ENCODE peak calls at places on chromosomes 5 and 9, in four cellular contexts. E is HepG2, H is suprapubic skin, F is endothelial cell of umbilical vein. Z is an unnamed sample.
A peak's percentile ranks its signal among the peaks of the same experiment; 100 is the strongest.

GRCh38 chr5:135387629-135387960 is 11.4 kb downstream of the MACROH2A1 start:
- DNase-seq in E (no peak), H (no peak), F (no peak), Z (peak; percentile 72)

GRCh38 chr5:67014957-67015400 is 181.6 kb downstream of the CD180 start:
- DNase-seq in E (no peak), H (no peak), F (peak; percentile 95), Z (no peak)

GRCh38 chr9:35313911-35314310 is 152.1 kb downstream of the UNC13B start:
- DNase-seq in E (no peak), H (no peak), F (no peak), Z (no peak)

GRCh38 chr9:96491079-96491879 is 41.3 kb downstream of the HABP4 start:
- DNase-seq in E (peak; percentile 99), H (no peak), F (no peak), Z (no peak)

GRCh38 chr9:90107021-90107771 is 502.4 kb downstream of the GADD45G start:
- DNase-seq in E (no peak), H (no peak), F (no peak), Z (no peak)

GRCh38 chr9:6686396-6686795 is 40.9 kb upstream of the GLDC start:
- DNase-seq in E (peak; percentile 44), H (no peak), F (peak; percentile 21), Z (peak; percentile 67)

GRCh38 chr5:132017738-132018625 is 6.5 kb upstream of the ACSL6 start:
- DNase-seq in E (no peak), H (no peak), F (no peak), Z (no peak)

GRCh38 chr5:5014836-5015235 is 125.3 kb upstream of the ADAMTS16 start:
- DNase-seq in E (no peak), H (no peak), F (no peak), Z (no peak)

GRCh38 chr5:134226441-134227192 is 744 bp upstream of the PPP2CA start:
- DNase-seq in E (peak; percentile 29), H (no peak), F (peak; percentile 12), Z (no peak)

GRCh38 chr9:73080110-73080683 is 71.5 kb upstream of the ANXA1 start:
- DNase-seq in E (no peak), H (no peak), F (no peak), Z (no peak)

GRCh38 chr5:10424124-10424731 is 17.5 kb upstream of the ROPN1L start:
- DNase-seq in E (peak; percentile 13), H (no peak), F (peak; percentile 42), Z (peak; percentile 79)

GRCh38 chr9:115643948-115644727 is 509.5 kb upstream of the PAPPA start:
- DNase-seq in E (no peak), H (no peak), F (no peak), Z (no peak)

GRCh38 chr5:73447234-73448071 is 1.1 kb downstream of the FOXD1 start:
- DNase-seq in E (no peak), H (no peak), F (peak; percentile 41), Z (peak; percentile 72)

GRCh38 chr5:141876628-141877477 is 1.4 kb downstream of the PCDH1 start:
- DNase-seq in E (no peak), H (no peak), F (peak; percentile 59), Z (no peak)

GRCh38 chr5:167720676-167721260 is 570.7 kb upstream of the WWC1 start:
- DNase-seq in E (no peak), H (no peak), F (no peak), Z (no peak)

GRCh38 chr5:8332666-8333444 is 463.9 kb downstream of the MTRR start:
- DNase-seq in E (no peak), H (no peak), F (no peak), Z (no peak)

GRCh38 chr5:95673076-95673475 is 9.7 kb downstream of the SPATA9 start:
- DNase-seq in E (peak; percentile 14), H (no peak), F (no peak), Z (peak; percentile 64)

GRCh38 chr9:2962471-2963172 is 118.7 kb upstream of the PUM3 start:
- DNase-seq in E (no peak), H (no peak), F (no peak), Z (no peak)

GRCh38 chr9:128124451-128124850 is 3.1 kb downstream of the PTGES2 start:
- DNase-seq in E (no peak), H (no peak), F (no peak), Z (no peak)

GRCh38 chr5:50963647-50964584 is 297.5 kb downstream of the PARP8 start:
- DNase-seq in E (no peak), H (no peak), F (no peak), Z (peak; percentile 16)

GRCh38 chr5:177234761-177235315 is 68.7 kb downstream of the RAB24 start:
- DNase-seq in E (no peak), H (no peak), F (no peak), Z (no peak)

GRCh38 chr5:7186818-7187217 is 209.1 kb upstream of the ADCY2 start:
- DNase-seq in E (no peak), H (no peak), F (no peak), Z (no peak)

GRCh38 chr5:39986614-39987013 is 561.8 kb upstream of the DAB2 start:
- DNase-seq in E (no peak), H (no peak), F (peak; percentile 4), Z (no peak)

GRCh38 chr9:136784997-136785361 is 6.2 kb upstream of the TMEM141 start:
- DNase-seq in E (no peak), H (no peak), F (no peak), Z (no peak)

GRCh38 chr9:104923289-104923688 is 4.7 kb downstream of the ABCA1 start:
- DNase-seq in E (no peak), H (no peak), F (no peak), Z (peak; percentile 50)

GRCh38 chr5:179296150-179296821 is 49.0 kb downstream of the ADAMTS2 start:
- DNase-seq in E (no peak), H (peak; percentile 57), F (no peak), Z (no peak)

GRCh38 chr9:22838266-22838665 is 391.6 kb downstream of the DMRTA1 start:
- DNase-seq in E (no peak), H (no peak), F (no peak), Z (no peak)

GRCh38 chr5:167303582-167303981 is 987.9 kb upstream of the WWC1 start:
- DNase-seq in E (no peak), H (no peak), F (no peak), Z (no peak)

GRCh38 chr5:151104795-151105194 is 24.0 kb upstream of the TNIP1 start:
- DNase-seq in E (peak; percentile 33), H (peak; percentile 87), F (no peak), Z (no peak)

GRCh38 chr5:34487202-34487879 is 168.8 kb upstream of the RAI14 start:
- DNase-seq in E (peak; percentile 95), H (no peak), F (peak; percentile 91), Z (no peak)

GRCh38 chr5:61346511-61346910 is 14.5 kb downstream of the ZSWIM6 start:
- DNase-seq in E (no peak), H (no peak), F (peak; percentile 70), Z (no peak)

GRCh38 chr9:1171541-1171940 is 121.4 kb downstream of the DMRT2 start:
- DNase-seq in E (no peak), H (no peak), F (no peak), Z (no peak)

GRCh38 chr5:80655231-80655784 is 525 bp upstream of the DHFR start:
- DNase-seq in E (peak; percentile 11), H (no peak), F (no peak), Z (peak; percentile 30)

GRCh38 chr5:155727512-155728145 is 599.3 kb upstream of the SGCD start:
- DNase-seq in E (no peak), H (no peak), F (no peak), Z (no peak)

GRCh38 chr9:124191691-124192208 is 66.0 kb upstream of the NEK6 start:
- DNase-seq in E (no peak), H (no peak), F (no peak), Z (no peak)

GRCh38 chr9:33939924-33940874 is 108.5 kb downstream of the UBAP2 start:
- DNase-seq in E (peak; percentile 98), H (no peak), F (no peak), Z (no peak)

GRCh38 chr9:33946779-33947535 is 101.7 kb downstream of the UBAP2 start:
- DNase-seq in E (no peak), H (no peak), F (peak; percentile 58), Z (no peak)

GRCh38 chr9:33943389-33943788 is 105.3 kb downstream of the UBAP2 start:
- DNase-seq in E (no peak), H (no peak), F (peak; percentile 75), Z (no peak)

DNA sequence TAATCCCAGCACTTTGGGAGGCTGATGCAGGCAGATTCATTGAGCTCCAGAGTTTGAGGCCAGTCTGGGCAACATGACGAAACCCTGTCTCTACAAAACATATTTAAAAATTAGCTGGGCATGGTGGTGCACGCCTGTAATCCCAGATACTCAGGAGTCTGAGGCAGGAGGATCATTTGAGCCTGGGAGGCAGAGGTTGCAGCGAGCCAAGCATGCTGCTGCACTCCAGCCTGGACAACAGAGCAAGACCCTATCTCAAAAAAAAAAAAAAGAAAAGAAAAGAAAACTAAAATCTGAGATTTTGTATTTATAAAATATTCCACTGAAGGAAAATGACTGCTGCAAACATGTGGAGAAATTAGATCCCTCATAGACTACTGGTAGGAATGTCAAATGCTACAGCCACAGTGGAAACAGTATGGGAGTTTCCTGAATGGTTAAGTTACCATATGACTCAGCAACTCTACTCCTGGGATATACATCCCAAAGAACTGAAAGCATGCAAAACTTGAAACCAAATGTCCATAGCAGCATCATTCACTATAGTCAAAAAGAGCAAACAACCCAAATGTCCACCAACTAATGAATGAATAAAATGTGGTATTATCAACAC is 106.1 kb downstream of the UBAP2 start:
- DNase-seq in E (peak; percentile 64), H (no peak), F (peak; percentile 71), Z (no peak)
- TF ChIP-seq CTCF in E (no peak), H (no peak), F (peak; percentile 14), Z (no peak)

GRCh38 chr9:129174724-129175514 is 3.1 kb downstream of the IER5L start:
- DNase-seq in E (peak; percentile 57), H (peak; percentile 92), F (peak; percentile 81), Z (peak; percentile 53)

GRCh38 chr9:129175515-129175824 is 2.6 kb downstream of the IER5L start:
- DNase-seq in E (no peak), H (no peak), F (no peak), Z (no peak)

GRCh38 chr9:129172816-129173215 is 5.2 kb downstream of the IER5L start:
- DNase-seq in E (no peak), H (no peak), F (no peak), Z (no peak)

GRCh38 chr9:129173296-129174101 is 4.6 kb downstream of the IER5L start:
- DNase-seq in E (no peak), H (no peak), F (no peak), Z (no peak)

DNA sequence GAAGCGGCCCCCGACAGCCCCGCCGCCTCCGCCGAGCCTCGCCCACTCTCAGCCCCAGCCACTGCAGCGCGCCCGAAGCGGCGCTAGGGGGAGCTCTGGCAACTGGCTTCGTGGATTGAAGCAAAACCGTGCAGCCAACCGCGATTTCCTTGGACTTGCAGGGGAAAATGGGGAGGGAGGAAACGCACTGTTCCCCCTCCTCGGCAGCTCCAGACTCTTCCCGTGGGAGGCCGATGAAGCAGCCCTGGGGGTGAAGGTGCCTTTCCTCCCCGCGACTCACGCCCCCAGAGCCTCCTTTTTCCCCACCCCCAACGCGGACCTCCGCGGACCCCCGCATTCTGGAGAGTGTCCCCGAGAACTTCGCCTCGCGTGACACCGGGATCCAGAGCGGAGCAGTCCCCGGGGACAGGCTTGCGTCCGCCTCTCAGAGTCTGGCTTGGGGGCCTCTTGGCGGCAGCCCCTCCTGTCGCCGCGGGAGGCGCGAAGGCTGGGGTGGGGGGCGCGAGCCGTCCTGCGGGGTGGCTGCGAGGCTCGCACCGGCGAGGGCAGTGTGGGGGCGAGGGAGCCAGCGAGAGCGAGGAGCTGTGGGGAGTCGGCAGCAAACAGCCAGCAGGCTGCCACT is 3.8 kb downstream of the IER5L start:
- DNase-seq in E (peak; percentile 68), H (peak; percentile 95), F (peak; percentile 81), Z (peak; percentile 84)
- TF ChIP-seq POLR2A in E (no peak), H (peak; percentile 19), F (peak; percentile 64), Z (no peak)

GRCh38 chr9:15133488-15133887 is 173.5 kb downstream of the TTC39B start:
- DNase-seq in E (peak; percentile 17), H (no peak), F (no peak), Z (no peak)
- TF ChIP-seq CTCF in E (no peak), H (no peak), F (no peak), Z (no peak)

GRCh38 chr5:115738807-115739206 is 77.7 kb downstream of the CDO1 start:
- DNase-seq in E (peak; percentile 37), H (no peak), F (no peak), Z (no peak)
- TF ChIP-seq POLR2A in E (no peak), H (no peak), F (no peak), Z (no peak)